ENCODE peak calls at places on chromosomes 7 and 10, in ten cellular contexts. Q is MM.1S; Z is WTC11; Y is CD8-positive, alpha-beta T cell; W is colonic mucosa; L is tibial nerve; X is Calu3; I is heart left ventricle; U is transverse colon; A is GM12865. G is an unnamed sample.

GRCh38 chr7:2928256-2928612 is 84.1 kb upstream of the GNA12 start:
- DNase-seq in X (no peak), Z (peak), I (peak), W (no peak), Y (no peak), U (no peak), Q (no peak), A (no peak), L (no peak), G (no peak)

GRCh38 chr7:50502001-50502684 is 52.0 kb upstream of the FIGNL1 start:
- DNase-seq in Z (no peak), L (peak), U (peak), A (no peak), W (peak), X (no peak), Y (no peak), I (peak), Q (no peak), G (no peak)

GRCh38 chr7:22564511-22565045 is 64.6 kb upstream of the STEAP1B start:
- DNase-seq in Q (peak), Y (no peak), X (peak), Z (no peak), A (no peak), L (no peak), W (no peak), U (no peak), I (peak), G (no peak)

GRCh38 chr10:118742787-118743186 is 12.0 kb downstream of the CACUL1 start:
- DNase-seq in Y (no peak), U (no peak), Z (no peak), X (no peak), L (no peak), I (no peak), Q (no peak), A (no peak), W (no peak), G (no peak)

GRCh38 chr10:98030991-98031431 is 590 bp upstream of the CRTAC1 start:
- DNase-seq in I (no peak), X (no peak), L (no peak), Q (no peak), Y (no peak), A (no peak), Z (peak), U (no peak), W (no peak), G (no peak)

GRCh38 chr7:119482671-119483070 is 790.3 kb upstream of the KCND2 start:
- DNase-seq in I (no peak), X (no peak), U (no peak), A (no peak), L (no peak), Y (no peak), Z (no peak), W (no peak), Q (no peak), G (no peak)

GRCh38 chr7:118072893-118073674 is 110.9 kb upstream of the LSM8 start:
- DNase-seq in L (no peak), Z (no peak), X (no peak), Y (no peak), W (no peak), Q (no peak), U (no peak), A (no peak), I (no peak), G (no peak)

GRCh38 chr10:15585303-15585715 is 134.4 kb downstream of the ITGA8 start:
- DNase-seq in L (peak), I (peak), X (peak), A (peak), U (peak), W (peak), Y (no peak), Z (peak), Q (peak), G (peak)

GRCh38 chr7:43220250-43220649 is 107.8 kb downstream of the HECW1 start:
- DNase-seq in U (no peak), Y (no peak), Z (no peak), Q (no peak), L (no peak), W (no peak), A (no peak), I (no peak), X (no peak), G (no peak)

GRCh38 chr7:20229652-20230500 is 12.7 kb upstream of the MACC1 start:
- DNase-seq in U (no peak), Q (no peak), I (no peak), Y (no peak), W (no peak), L (no peak), X (no peak), Z (no peak), A (no peak), G (no peak)

GRCh38 chr10:31940839-31941653 is 12.4 kb upstream of the ARHGAP12 start:
- DNase-seq in L (no peak), Z (no peak), A (no peak), I (no peak), Y (no peak), Q (no peak), X (peak), W (peak), U (peak), G (no peak)

GRCh38 chr7:137704723-137705122 is 142.1 kb downstream of the DGKI start:
- DNase-seq in Y (no peak), Q (no peak), Z (no peak), A (no peak), L (no peak), W (no peak), I (no peak), X (no peak), U (no peak), G (no peak)

DNA sequence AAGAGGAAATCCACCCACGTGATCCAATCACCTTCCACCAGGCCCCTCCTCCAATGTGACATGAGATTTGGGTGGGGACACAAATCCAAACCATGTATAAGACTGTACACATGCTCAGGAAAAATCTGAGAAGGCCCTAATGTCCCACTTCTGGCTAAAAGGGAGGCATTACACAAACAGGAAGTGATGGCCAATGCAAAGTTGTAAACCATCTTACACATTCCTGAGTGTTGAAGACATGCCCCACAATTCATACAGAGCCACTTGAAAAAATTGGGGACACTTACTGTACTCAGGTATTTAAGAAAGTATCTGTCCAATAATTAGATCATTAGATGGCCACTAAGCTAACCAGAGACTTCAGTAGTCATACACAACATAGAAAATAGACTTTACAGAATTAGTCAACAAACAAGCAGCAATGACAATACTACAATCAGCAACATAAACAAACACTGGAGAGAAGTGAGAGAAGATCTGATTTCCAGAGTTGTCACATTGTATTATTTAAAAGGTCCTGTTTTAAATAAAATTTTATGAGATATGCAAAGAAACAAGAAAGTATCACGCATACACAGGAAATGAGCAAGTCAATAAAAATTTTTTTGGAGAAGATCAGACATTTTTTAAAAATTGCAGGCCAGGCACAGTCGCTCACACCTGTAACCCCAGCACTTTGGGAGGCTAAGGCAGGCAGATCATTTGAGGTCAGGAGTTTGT is 143.3 kb downstream of the DGKI start:
- DNase-seq in I (no peak), Y (no peak), L (no peak), X (no peak), U (no peak), A (no peak), W (no peak), Z (no peak), Q (no peak), G (no peak)
- TF ChIP-seq CTCF in I (no peak), Y (no peak), L (no peak), X (no peak), U (no peak), A (no peak), W (no peak), Z (no peak), Q (no peak), G (no peak)

GRCh38 chr7:37516610-37517108 is 68.0 kb upstream of the ELMO1 start:
- DNase-seq in U (no peak), X (no peak), Z (no peak), L (no peak), Y (no peak), A (no peak), Q (no peak), W (no peak), I (no peak), G (no peak)

GRCh38 chr7:37508063-37508462 is 59.4 kb upstream of the ELMO1 start:
- DNase-seq in W (no peak), Y (no peak), U (no peak), Q (no peak), L (no peak), X (no peak), Z (no peak), A (no peak), I (no peak), G (no peak)

GRCh38 chr7:37514520-37514919 is 65.9 kb upstream of the ELMO1 start:
- DNase-seq in Y (no peak), L (no peak), Z (no peak), U (no peak), Q (no peak), I (no peak), W (no peak), A (no peak), X (no peak), G (no peak)

GRCh38 chr7:37510043-37510634 is 61.5 kb upstream of the ELMO1 start:
- DNase-seq in U (no peak), I (no peak), Z (no peak), A (peak), Y (no peak), W (no peak), X (peak), Q (peak), L (no peak), G (peak)

DNA sequence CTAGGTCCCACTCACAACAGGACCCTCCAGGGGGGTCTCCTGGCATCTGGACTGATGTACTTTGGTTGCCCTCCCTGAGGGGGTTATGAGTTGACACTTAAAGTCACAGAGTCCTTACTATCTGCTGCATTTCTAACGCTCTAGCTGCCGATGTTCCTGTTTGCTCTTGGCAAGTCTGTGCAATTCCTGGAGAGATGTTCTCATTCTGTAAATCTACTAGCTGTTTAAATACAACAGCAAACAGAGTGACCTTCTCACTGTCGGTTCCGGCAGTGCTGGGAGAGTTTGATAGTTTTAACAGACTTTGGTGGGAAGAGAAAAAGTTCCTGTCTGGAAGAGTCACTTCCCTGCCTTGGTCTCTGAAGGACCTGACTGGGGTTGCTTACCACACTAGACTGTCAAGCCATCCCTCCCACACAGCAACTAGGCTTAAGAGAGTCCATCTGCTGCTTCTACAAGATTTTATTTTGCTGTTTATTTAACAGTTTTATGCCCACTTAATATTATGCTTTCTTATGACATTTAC is 63.3 kb upstream of the ELMO1 start:
- DNase-seq in L (no peak), Y (no peak), U (no peak), Q (no peak), A (no peak), Z (no peak), W (no peak), X (no peak), I (no peak), G (no peak)
- TF ChIP-seq CTCF in L (no peak), Y (no peak), U (no peak), Q (no peak), A (no peak), Z (no peak), W (no peak), X (no peak), I (no peak), G (no peak)

DNA sequence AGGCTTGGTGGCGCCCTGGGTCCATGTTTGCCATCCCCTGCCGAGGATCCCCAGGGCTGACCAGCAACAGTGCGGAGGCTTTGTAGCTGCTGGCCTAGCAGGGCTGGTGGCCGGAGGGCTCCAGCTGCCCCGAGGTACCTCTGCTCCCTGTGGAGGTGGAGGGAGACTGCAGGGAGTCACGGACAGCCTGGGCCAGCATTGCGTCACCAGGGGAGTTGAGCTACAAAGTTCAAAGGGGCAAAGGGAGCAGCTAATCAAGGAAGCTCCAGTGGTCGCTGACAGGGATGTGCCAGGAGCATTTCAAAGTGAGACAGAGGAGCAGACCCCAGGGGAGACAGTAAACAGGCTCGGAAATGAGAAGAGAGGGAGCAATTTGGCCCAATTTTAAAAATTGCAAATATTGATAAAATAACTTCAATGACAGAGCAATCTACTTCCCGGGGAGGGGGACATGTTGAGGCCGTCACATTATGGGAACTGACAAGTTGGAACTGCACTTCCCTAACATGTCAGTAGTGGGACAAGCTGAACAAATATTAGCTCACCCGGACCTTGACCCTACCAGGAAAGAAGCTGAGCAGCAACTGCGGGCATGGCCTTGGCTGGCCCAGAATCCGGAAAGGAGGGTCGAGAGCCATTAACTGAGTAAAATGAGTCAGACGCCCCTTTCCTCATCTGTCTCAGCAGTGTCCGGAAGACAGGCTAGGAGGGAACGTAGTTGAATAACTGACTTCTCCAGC is 39.4 kb downstream of the BTBD16 start:
- DNase-seq in Q (no peak), A (no peak), I (no peak), L (no peak), Y (no peak), U (peak), X (peak), Z (no peak), W (peak), G (no peak)
- TF ChIP-seq CTCF in Q (no peak), A (no peak), I (no peak), L (no peak), Y (no peak), U (no peak), X (no peak), Z (no peak), W (no peak), G (no peak)

GRCh38 chr10:110572862-110573261 is 5.4 kb downstream of the SMC3 start:
- DNase-seq in Z (no peak), Q (no peak), X (no peak), A (peak), L (no peak), Y (no peak), U (no peak), I (no peak), W (no peak), G (no peak)

GRCh38 chr10:110571093-110571743 is 3.7 kb downstream of the SMC3 start:
- DNase-seq in Q (no peak), X (no peak), L (no peak), I (no peak), Z (no peak), W (no peak), Y (no peak), U (no peak), A (no peak), G (no peak)

GRCh38 chr10:110577056-110577455 is 9.6 kb downstream of the SMC3 start:
- DNase-seq in Q (no peak), L (no peak), U (no peak), A (no peak), X (no peak), Z (no peak), W (no peak), I (no peak), Y (no peak), G (no peak)

GRCh38 chr10:110574420-110574819 is 6.9 kb downstream of the SMC3 start:
- DNase-seq in X (no peak), U (no peak), I (no peak), L (no peak), Y (no peak), W (no peak), A (no peak), Z (no peak), Q (no peak), G (no peak)

DNA sequence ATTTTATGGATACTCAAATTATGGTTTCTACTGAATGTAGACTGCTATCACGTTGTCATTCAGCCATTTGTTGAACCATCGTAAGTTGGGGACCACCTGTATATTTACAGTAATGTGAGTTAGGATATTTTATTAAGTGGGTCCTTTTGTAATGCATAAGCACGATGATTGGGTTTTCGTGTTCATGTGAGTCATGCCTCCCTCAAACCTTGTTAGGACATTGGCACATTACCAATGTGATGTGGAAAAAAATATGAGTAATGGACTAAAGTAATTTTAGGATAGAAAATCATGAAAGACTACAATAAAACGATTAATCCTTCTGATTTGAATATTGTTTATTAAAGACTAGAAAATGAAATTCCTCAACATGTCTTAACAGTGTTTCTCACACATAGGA is 8.7 kb downstream of the SMC3 start:
- DNase-seq in Y (no peak), Z (no peak), I (no peak), U (no peak), L (no peak), A (no peak), W (no peak), Q (no peak), X (no peak), G (no peak)
- TF ChIP-seq CTCF in Y (no peak), Z (no peak), I (no peak), U (no peak), L (no peak), A (no peak), W (no peak), Q (no peak), X (no peak), G (no peak)

GRCh38 chr7:154792436-154793055 is 210.4 kb downstream of the PAXIP1 start:
- DNase-seq in Q (no peak), I (no peak), W (no peak), U (no peak), Y (no peak), X (no peak), A (no peak), Z (no peak), L (no peak), G (no peak)

GRCh38 chr7:154794147-154794780 is 208.7 kb downstream of the PAXIP1 start:
- DNase-seq in Q (no peak), X (no peak), U (peak), I (peak), Y (no peak), L (no peak), W (peak), A (peak), Z (no peak), G (peak)

GRCh38 chr7:154791611-154792010 is 211.3 kb downstream of the PAXIP1 start:
- DNase-seq in W (no peak), Q (no peak), X (no peak), L (no peak), Y (no peak), Z (no peak), U (no peak), A (no peak), I (no peak), G (no peak)

GRCh38 chr7:154785898-154786297 is 217.0 kb downstream of the PAXIP1 start:
- DNase-seq in A (no peak), Q (no peak), Z (no peak), U (no peak), X (no peak), Y (no peak), L (no peak), I (no peak), W (no peak), G (no peak)

DNA sequence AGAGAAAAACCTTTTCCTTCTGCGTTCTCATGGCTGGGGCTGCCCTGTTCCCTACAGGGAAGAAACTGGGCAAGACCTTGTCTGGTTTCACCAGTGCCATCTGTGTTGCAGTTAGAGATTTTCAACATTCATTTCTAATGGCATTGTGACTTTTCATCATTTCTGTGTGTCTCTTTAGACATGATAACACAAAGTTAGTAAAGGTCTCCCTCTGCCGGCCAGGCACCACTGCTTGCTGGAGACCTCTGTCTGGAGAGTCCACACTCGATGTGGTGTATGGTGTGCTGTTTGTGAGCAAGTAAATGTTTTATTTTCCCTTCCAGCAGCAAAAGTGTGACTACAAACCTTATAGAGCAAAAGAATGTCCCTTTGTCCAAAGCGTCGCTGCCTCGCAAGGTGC is 213.5 kb downstream of the PAXIP1 start:
- DNase-seq in Q (no peak), I (no peak), Z (no peak), U (no peak), W (no peak), L (no peak), A (no peak), X (no peak), Y (no peak), G (no peak)
- TF ChIP-seq CTCF in Q (no peak), I (peak), Z (no peak), U (peak), W (no peak), L (no peak), A (peak), X (no peak), Y (no peak), G (no peak)

GRCh38 chr10:28544058-28544457 is 11.1 kb downstream of the WAC start:
- DNase-seq in I (no peak), Z (no peak), L (no peak), Q (no peak), U (no peak), W (no peak), A (no peak), Y (no peak), X (no peak), G (no peak)
- TF ChIP-seq CTCF in I (no peak), Z (no peak), L (no peak), Q (no peak), U (no peak), W (no peak), A (no peak), Y (no peak), X (no peak), G (no peak)

G was measured in GM20000.